ENCODE peak calls at places on chromosomes 13 and 19, in eight cellular contexts. J, S, Q, D, Y, G, T and C are unnamed samples.

GRCh38 chr13:33611016-33611805 is 206.7 kb upstream of the RFC3 start:
- DNase-seq in Y (no peak), G (peak), D (peak), T (no peak), Q (peak), S (no peak), J (no peak), C (no peak)

GRCh38 chr13:112131740-112132113 is 64.8 kb downstream of the SOX1 start:
- DNase-seq in Y (no peak), Q (no peak), T (no peak), J (no peak), G (no peak), D (no peak), S (no peak), C (peak)

GRCh38 chr13:48733739-48734329 is 80.1 kb downstream of the CYSLTR2 start:
- DNase-seq in J (no peak), T (no peak), Q (no peak), Y (no peak), D (no peak), S (no peak), G (no peak), C (no peak)

GRCh38 chr13:46556380-46556779 is 3.4 kb downstream of the LRCH1 start:
- DNase-seq in Q (no peak), S (no peak), D (no peak), Y (no peak), J (no peak), G (no peak), T (no peak), C (no peak)

GRCh38 chr13:79477968-79478367 is 3.0 kb upstream of the NDFIP2 start:
- DNase-seq in Y (no peak), D (no peak), Q (peak), S (no peak), T (no peak), G (peak), J (no peak), C (no peak)

GRCh38 chr13:46521921-46522691 is 30.9 kb upstream of the LRCH1 start:
- DNase-seq in Q (no peak), T (no peak), D (no peak), S (peak), Y (no peak), J (no peak), G (no peak), C (no peak)

GRCh38 chr19:16671652-16672274 is 10.8 kb downstream of the TMEM38A start:
- DNase-seq in D (no peak), J (no peak), Y (no peak), G (peak), T (no peak), Q (no peak), S (no peak), C (no peak)

GRCh38 chr13:22773475-22773874 is 407.3 kb upstream of the SGCG start:
- DNase-seq in Q (no peak), Y (no peak), S (no peak), D (no peak), G (no peak), T (no peak), J (no peak), C (no peak)

GRCh38 chr13:32212420-32212819 is 102.7 kb downstream of the ZAR1L start:
- DNase-seq in S (no peak), D (no peak), T (no peak), Q (no peak), G (no peak), Y (no peak), J (no peak), C (no peak)

GRCh38 chr19:648904-649733 is 9.4 kb downstream of the FGF22 start:
- DNase-seq in S (no peak), T (no peak), J (no peak), G (no peak), Y (no peak), D (no peak), Q (no peak), C (peak)

GRCh38 chr19:2927032-2927430 is 17.7 kb downstream of the ZNF77 start:
- DNase-seq in J (no peak), D (no peak), Y (no peak), S (no peak), T (no peak), Q (no peak), G (no peak), C (peak)